ENCODE peak calls at places on chromosomes 5 and 9, in seven cellular contexts. L is naive thymus-derived CD4-positive, alpha-beta T cell; O is OCI-LY7; M is thyroid gland; X is K562; B is esophagus squamous epithelium; V is SJSA1. S is an unnamed sample.

GRCh38 chr5:175466700-175467318 is 11.6 kb upstream of the SFXN1 start:
- DNase-seq in L (no peak), O (no peak), M (no peak), X (no peak), B (no peak), V (no peak), S (no peak)

GRCh38 chr5:148083203-148083602 is 19.4 kb downstream of the SPINK5 start:
- DNase-seq in L (no peak), O (no peak), M (no peak), X (no peak), B (no peak), V (no peak), S (no peak)

GRCh38 chr5:80318212-80318611 is 1.6 kb upstream of the SPZ1 start:
- DNase-seq in L (no peak), O (no peak), M (no peak), X (no peak), B (no peak), V (no peak), S (no peak)

GRCh38 chr5:114438471-114438870 is 76.6 kb downstream of the KCNN2 start:
- DNase-seq in L (no peak), O (no peak), M (no peak), X (no peak), B (no peak), V (no peak), S (no peak)

GRCh38 chr9:124617477-124618141 is 110.4 kb upstream of the NR5A1 start:
- DNase-seq in L (peak; percentile 57), O (peak; percentile 76), M (peak; percentile 81), X (peak; percentile 83), B (no peak), V (peak; percentile 73), S (peak; percentile 22)

GRCh38 chr5:35902032-35902681 is 36.3 kb downstream of the CAPSL start:
- DNase-seq in L (no peak), O (no peak), M (no peak), X (no peak), B (no peak), V (no peak), S (no peak)

GRCh38 chr9:89405832-89406231 is 87.5 kb downstream of the SECISBP2 start:
- DNase-seq in L (no peak), O (peak; percentile 69), M (no peak), X (no peak), B (no peak), V (no peak), S (no peak)

GRCh38 chr9:137280478-137281344 is 3.2 kb downstream of the TOR4A start:
- DNase-seq in L (no peak), O (no peak), M (no peak), X (no peak), B (no peak), V (peak; percentile 39), S (no peak)

GRCh38 chr9:134707031-134707680 is 65.6 kb downstream of the COL5A1 start:
- DNase-seq in L (no peak), O (no peak), M (peak; percentile 78), X (no peak), B (no peak), V (no peak), S (peak; percentile 47)

GRCh38 chr5:108312258-108312657 is 69.6 kb downstream of the FBXL17 start:
- DNase-seq in L (no peak), O (no peak), M (no peak), X (no peak), B (no peak), V (no peak), S (no peak)

GRCh38 chr5:175921066-175921730 is 46.9 kb downstream of the THOC3 start:
- DNase-seq in L (no peak), O (no peak), M (no peak), X (peak; percentile 5), B (no peak), V (no peak), S (no peak)

GRCh38 chr9:117796681-117797080 is 92.5 kb downstream of the TLR4 start:
- DNase-seq in L (no peak), O (no peak), M (no peak), X (no peak), B (no peak), V (no peak), S (no peak)

DNA sequence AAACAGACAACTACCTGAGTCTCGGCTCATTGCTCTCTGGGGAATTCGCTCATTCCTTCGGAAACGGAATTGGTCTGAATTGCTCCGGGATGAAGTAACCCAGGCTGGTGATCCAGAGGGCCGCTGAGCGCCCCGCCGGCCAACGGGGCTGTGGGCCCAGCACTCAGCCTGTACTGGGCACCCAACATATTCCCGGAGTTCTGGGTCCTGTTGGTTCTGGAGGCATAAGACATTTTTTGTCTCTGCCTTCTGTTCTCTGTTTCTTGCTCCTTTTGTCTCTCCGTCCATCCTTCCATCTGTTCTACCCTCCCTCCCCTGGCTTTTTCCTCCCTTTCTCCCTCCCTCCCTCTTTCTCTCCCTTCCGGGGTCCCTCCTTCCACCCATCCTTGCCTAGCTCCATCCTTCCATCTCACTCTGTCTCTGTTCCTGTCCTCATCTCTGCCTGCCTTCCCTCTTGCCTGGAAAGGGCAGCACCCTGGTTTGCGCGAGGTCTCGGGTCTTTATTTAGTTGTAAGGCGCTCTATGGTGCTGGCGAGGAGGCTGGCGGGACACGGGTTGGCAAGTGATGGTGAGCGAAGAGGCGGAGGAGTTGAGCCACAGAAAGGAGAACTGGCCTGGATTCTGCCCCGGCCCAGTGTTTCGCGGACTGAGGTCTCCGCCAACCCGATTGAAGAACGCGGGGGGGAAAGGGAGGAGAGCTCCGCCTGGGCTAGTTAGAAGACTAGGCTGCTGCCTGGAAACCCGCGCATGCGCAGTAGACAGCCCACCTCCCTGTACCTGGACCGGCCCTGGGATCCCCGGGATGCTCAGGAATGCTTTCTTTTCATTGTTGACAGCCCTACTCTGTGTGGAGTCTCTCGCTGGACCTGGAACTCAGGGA is 1468.0 kb downstream of the FOXD4L5 start:
- DNase-seq in L (peak; percentile 39), O (peak; percentile 78), M (peak; percentile 87), X (peak; percentile 60), B (no peak), V (peak; percentile 76), S (peak; percentile 25)
- H3K27ac ChIP-seq in L (no peak overlapping the region), O (peak overlapping the region; percentile 9), M (no peak overlapping the region), X (no peak overlapping the region), B (peak overlapping the region; percentile 75), V (no peak overlapping the region), S (no peak overlapping the region)

DNA sequence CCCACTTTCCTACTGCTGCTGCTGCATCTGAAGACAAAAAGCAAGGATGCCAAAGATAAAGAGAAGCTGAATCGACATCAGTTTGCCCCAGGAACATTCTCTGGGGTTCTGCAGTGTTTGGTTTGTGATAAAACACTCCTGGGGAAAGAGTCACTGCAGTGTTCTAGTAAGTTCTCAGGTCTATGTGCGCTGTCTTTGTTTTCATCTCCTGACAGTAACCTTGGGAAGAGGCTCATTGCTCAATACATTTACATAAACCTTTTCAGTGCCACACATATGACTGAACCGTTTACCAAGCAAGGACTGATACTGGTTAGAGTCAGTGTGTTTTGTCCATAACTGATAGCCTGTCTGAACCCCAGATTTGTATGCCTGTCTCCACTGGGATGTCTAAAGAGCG is 232.1 kb downstream of the ARHGEF28 start:
- DNase-seq in L (no peak), O (no peak), M (no peak), X (no peak), B (no peak), V (no peak), S (no peak)
- H3K4me1 ChIP-seq in L (no peaks in the 10 kb centered on the region), O (no peaks in the 10 kb centered on the region), M (peaks cover 20% of the 10 kb centered on the region), X (no peaks in the 10 kb centered on the region), B (peaks cover under 1% of the 10 kb centered on the region), V (peaks cover 7% of the 10 kb centered on the region), S (peaks cover 18% of the 10 kb centered on the region)

GRCh38 chr5:81337803-81338202 is 36.4 kb downstream of the ZCCHC9 start:
- DNase-seq in L (no peak), O (no peak), M (no peak), X (no peak), B (no peak), V (no peak), S (no peak)

GRCh38 chr5:81336528-81336927 is 35.1 kb downstream of the ZCCHC9 start:
- DNase-seq in L (no peak), O (no peak), M (no peak), X (no peak), B (no peak), V (no peak), S (no peak)

GRCh38 chr5:81334304-81335061 is 33.1 kb downstream of the ZCCHC9 start:
- DNase-seq in L (no peak), O (no peak), M (no peak), X (no peak), B (no peak), V (no peak), S (no peak)

DNA sequence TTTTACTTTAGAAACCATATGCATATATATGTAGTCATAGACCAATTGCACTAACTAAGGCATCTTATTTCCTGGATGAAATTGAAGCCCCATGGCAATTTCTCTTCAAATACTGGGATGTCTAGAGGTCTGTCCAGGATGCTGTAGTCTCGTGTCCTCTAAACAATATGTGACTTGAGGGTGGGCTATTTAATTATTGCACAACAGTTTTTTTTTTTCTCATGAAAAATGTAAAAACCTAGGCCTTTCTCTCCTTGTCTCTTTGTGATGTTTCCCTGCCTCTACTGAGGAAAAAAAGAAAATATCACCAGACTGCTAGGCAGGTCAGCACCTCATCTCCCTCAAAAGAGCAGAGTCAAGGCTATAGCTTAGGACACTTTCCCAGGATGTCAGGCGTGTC is 34.6 kb downstream of the ZCCHC9 start:
- DNase-seq in L (no peak), O (no peak), M (no peak), X (no peak), B (no peak), V (no peak), S (no peak)
- H3K4me3 ChIP-seq in L (no peak overlapping the region), O (no peak overlapping the region), M (no peak overlapping the region), X (no peak overlapping the region), B (no peak overlapping the region), V (no peak overlapping the region), S (no peak overlapping the region)

DNA sequence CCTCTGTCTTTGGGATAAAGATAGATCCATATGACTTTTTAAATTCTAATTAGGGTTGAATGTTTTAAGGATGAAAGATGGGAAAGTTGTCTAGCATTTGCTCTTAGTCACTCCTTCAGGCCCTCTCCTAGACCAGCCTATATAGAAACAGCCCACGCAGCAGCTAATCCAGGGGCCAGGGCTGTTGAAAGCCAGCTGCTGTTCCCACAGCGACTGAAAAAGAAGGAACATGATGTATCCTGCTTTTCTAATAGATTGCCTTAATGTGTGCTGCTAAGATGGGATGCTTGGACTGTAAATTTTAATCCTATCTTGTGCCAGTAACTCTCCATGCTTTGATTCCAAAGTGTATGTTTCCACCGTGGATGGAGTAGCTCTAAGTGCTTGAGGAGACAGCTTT is 33.0 kb downstream of the SLC36A1 start:
- DNase-seq in L (no peak), O (no peak), M (no peak), X (no peak), B (no peak), V (no peak), S (no peak)
- H3K27ac ChIP-seq in L (no peak overlapping the region), O (no peak overlapping the region), M (no peak overlapping the region), X (no peak overlapping the region), B (no peak overlapping the region), V (no peak overlapping the region), S (no peak overlapping the region)